ENCODE peak calls at places on chromosome 5, in four cellular contexts. R, J, A and P are unnamed samples.

GRCh38 chr5:149581192-149581861 is at the start of gene ARHGEF37:
- DNase-seq in R (peak; percentile 5), J (no peak), A (no peak), P (peak; percentile 22)

GRCh38 chr5:111453747-111454146 is 58.6 kb downstream of the STARD4 start:
- DNase-seq in R (no peak), J (no peak), A (no peak), P (no peak)

GRCh38 chr5:93583799-93584530 is 943 bp downstream of the NR2F1 start:
- DNase-seq in R (no peak), J (no peak), A (no peak), P (no peak)

GRCh38 chr5:169079697-169080096 is 221.2 kb downstream of the SLIT3 start:
- DNase-seq in R (no peak), J (no peak), A (no peak), P (no peak)

GRCh38 chr5:59021837-59022514 is 439.1 kb downstream of the RAB3C start:
- DNase-seq in R (no peak), J (no peak), A (no peak), P (no peak)

GRCh38 chr5:56148453-56148971 is 84.6 kb downstream of the ANKRD55 start:
- DNase-seq in R (peak; percentile 31), J (no peak), A (peak; percentile 96), P (peak; percentile 33)

GRCh38 chr5:148268556-148268955 is at the start of gene SPINK13:
- DNase-seq in R (no peak), J (no peak), A (no peak), P (no peak)

GRCh38 chr5:172321593-172321992 is 38.0 kb upstream of the UBTD2 start:
- DNase-seq in R (no peak), J (no peak), A (no peak), P (no peak)

GRCh38 chr5:167699434-167699833 is 592.0 kb upstream of the WWC1 start:
- DNase-seq in R (no peak), J (no peak), A (no peak), P (no peak)

GRCh38 chr5:132853790-132854189 is 12.5 kb downstream of the GDF9 start:
- DNase-seq in R (no peak), J (no peak), A (no peak), P (no peak)

GRCh38 chr5:170635706-170636105 is 131.9 kb downstream of the KCNIP1 start:
- DNase-seq in R (no peak), J (no peak), A (no peak), P (no peak)

GRCh38 chr5:112418412-112419049 is 546 bp downstream of the EPB41L4A start:
- DNase-seq in R (no peak), J (no peak), A (no peak), P (no peak)

GRCh38 chr5:135993894-135994514 is 34.8 kb upstream of the TGFBI start:
- DNase-seq in R (no peak), J (no peak), A (no peak), P (no peak)

GRCh38 chr5:19987594-19988345 is at the start of gene CDH18:
- DNase-seq in R (no peak), J (no peak), A (no peak), P (no peak)

GRCh38 chr5:150627731-150628545 is 12.5 kb upstream of the SYNPO start:
- DNase-seq in R (peak; percentile 18), J (no peak), A (no peak), P (no peak)

GRCh38 chr5:125602184-125602583 is 821.0 kb upstream of the GRAMD2B start:
- DNase-seq in R (no peak), J (no peak), A (no peak), P (no peak)

GRCh38 chr5:20353481-20353880 is 365.5 kb upstream of the CDH18 start:
- DNase-seq in R (no peak), J (no peak), A (no peak), P (no peak)

GRCh38 chr5:172770374-172770674 is 671 bp downstream of the DUSP1 start:
- DNase-seq in R (no peak), J (no peak), A (no peak), P (peak; percentile 51)

GRCh38 chr5:43560128-43560527 is 3.3 kb upstream of the PAIP1 start:
- DNase-seq in R (no peak), J (no peak), A (no peak), P (no peak)
- TF ChIP-seq SPI1 in R (no peak), J (no peak), A (no peak), P (no peak)

GRCh38 chr5:139141841-139142240 is 56.3 kb downstream of the SIL1 start:
- DNase-seq in R (no peak), J (no peak), A (no peak), P (no peak)
- TF ChIP-seq POLR2AphosphoS5 in R (no peak), J (no peak), A (no peak), P (no peak)

DNA sequence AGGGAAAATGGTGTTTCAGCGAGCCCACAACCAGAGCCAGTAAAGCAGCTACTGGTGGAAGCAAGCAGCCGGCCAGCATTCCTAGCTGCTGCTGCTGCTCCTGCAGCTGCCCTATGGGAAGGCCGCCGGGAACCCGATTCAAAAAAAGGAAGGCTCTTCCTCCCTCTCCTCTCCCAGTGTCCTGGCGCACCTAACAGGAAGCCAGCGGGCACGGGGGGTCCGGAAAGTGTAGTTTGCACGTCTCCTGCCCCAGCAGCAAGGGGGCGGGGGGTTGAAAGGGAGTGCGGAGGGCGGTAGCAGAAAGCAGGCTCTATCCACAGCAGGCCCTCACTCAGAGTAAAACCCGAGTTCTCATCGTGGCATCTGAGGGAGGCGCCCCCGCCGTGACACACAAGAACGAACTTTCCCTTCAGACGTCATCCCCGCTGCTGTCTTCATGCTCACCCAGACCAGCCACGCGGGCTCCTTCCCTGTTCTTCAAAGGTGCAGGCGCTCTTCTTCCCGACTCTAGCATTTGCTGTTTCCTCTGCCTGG is 16.5 kb downstream of the GRXCR2 start:
- DNase-seq in R (no peak), J (no peak), A (no peak), P (no peak)
- TF ChIP-seq SPI1 in R (no peak), J (no peak), A (no peak), P (no peak)

DNA sequence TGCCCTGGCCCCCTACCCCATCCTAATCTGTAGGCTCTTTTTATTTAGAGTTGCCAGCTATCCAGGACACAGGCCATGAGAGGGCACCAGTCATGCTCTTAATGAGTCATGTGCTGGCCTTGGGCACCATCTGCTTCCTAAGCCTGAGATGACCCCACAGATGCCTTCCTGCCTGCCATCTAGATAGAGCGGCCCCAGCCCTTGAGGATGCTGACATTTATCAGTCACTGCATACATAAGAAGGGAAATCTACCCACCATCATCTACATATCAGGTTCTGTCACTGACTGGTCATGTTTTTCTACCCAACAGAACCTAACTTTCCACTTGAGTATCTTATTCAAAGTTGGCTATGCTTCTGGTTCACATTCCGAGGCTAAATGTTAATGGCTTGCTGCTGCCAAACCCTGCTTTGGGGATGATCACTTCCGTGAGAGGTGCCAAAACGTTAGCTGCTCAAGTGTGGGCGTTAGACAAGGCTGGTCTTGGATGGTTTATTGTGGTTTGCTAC is 49.9 kb upstream of the TTC23L start:
- DNase-seq in R (no peak), J (no peak), A (no peak), P (no peak)
- TF ChIP-seq POLR2AphosphoS5 in R (no peak), J (no peak), A (no peak), P (no peak)

GRCh38 chr5:71752441-71753190 is 33.5 kb downstream of the CARTPT start:
- DNase-seq in R (no peak), J (no peak), A (no peak), P (no peak)
- TF ChIP-seq SPI1 in R (no peak), J (no peak), A (no peak), P (no peak)

GRCh38 chr5:174315471-174315870 is 270.0 kb downstream of the NSG2 start:
- DNase-seq in R (no peak), J (no peak), A (no peak), P (no peak)

GRCh38 chr5:174313615-174314014 is 268.1 kb downstream of the NSG2 start:
- DNase-seq in R (no peak), J (no peak), A (no peak), P (no peak)

GRCh38 chr5:174312641-174313040 is 267.1 kb downstream of the NSG2 start:
- DNase-seq in R (no peak), J (no peak), A (no peak), P (no peak)

GRCh38 chr5:174315871-174316270 is 270.4 kb downstream of the NSG2 start:
- DNase-seq in R (no peak), J (no peak), A (no peak), P (no peak)

DNA sequence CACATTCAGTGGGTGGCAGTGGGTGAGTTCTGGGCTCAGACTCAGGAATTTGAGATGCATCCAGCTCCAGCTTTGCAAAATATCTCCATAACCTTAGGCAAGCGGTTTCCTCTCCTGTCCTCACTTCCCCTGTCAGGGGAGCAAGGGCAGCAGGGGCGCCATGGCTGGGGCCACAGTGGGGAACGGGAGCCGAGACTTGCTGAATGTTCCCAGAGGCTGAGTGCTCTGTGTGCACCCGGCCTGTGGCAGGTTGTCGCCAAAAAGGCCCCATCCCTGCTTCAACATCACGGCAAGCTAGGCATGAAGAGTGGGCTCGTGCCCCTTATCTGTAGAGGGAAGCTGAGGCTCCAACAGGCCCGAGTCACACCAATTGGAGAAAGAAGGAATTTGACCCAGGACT is 268.8 kb downstream of the NSG2 start:
- DNase-seq in R (no peak), J (no peak), A (no peak), P (no peak)
- TF ChIP-seq POLR2AphosphoS5 in R (no peak), J (no peak), A (no peak), P (no peak)

DNA sequence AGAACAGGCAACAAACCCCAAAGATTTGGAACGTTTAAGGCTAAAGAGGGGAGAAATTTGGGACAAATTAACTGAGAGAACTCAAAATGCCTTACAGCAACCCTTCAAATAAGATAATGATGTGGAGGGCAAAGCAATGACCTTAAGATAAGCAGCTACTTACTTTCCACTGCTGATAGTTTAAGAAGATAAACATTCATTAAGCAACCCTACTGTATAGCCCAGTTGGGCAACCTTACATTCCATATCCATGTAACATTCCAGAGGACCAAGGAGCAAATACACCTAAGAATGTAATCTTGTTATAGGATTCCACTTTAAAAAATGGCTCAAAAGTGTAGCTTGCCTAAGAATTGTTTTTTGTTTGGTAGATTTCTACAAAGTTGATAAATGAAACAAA is 14.8 kb downstream of the ETF1 start:
- DNase-seq in R (no peak), J (no peak), A (no peak), P (no peak)
- TF ChIP-seq SPI1 in R (no peak), J (no peak), A (no peak), P (no peak)

DNA sequence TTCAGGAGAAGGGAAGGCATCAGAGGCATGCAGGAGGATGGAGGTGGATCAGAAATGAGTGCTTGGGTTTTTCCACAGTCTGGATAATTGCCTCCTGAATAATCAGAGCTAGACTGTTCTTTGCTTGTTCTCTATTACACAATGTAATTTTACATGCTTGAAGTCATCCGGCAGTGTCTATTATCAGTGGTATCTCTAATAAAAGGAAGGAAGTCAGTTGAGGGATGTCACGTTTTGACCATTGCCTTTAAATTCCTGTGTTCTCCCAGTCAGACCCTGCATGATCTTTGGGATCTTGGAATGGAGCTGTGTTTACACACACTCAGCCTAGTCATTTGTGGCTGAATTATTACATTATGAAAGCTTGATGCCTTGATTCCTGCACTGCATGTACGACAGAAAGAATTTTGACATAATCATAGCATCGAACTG is 91.0 kb downstream of the PDE8B start:
- DNase-seq in R (no peak), J (no peak), A (no peak), P (no peak)
- TF ChIP-seq POLR2AphosphoS5 in R (no peak), J (no peak), A (no peak), P (no peak)

GRCh38 chr5:14663734-14664269 is 716 bp upstream of the OTULIN start:
- DNase-seq in R (no peak), J (no peak), A (no peak), P (no peak)
- TF ChIP-seq SPI1 in R (no peak), J (no peak), A (peak; percentile 23), P (peak; percentile 40)